ENCODE peak calls at places on chromosomes 1 and 21, in five cellular contexts. One of them, this sample, is unnamed.
A peak's percentile ranks its signal among the peaks of the same experiment; 100 is the strongest.

GRCh38 chr1:54791880-54792522 is 9.1 kb downstream of the TTC22 start:
- DNase-seq in epithelial cell of esophagus: no peak
- DNase-seq in cardiac fibroblast: peak; percentile 17
- DNase-seq in breast epithelium: no peak
- DNase-seq in left ventricle myocardium inferior: no peak
- DNase-seq in this sample: no peak

GRCh38 chr1:215475719-215476525 is 91.2 kb upstream of the KCTD3 start:
- DNase-seq in epithelial cell of esophagus: peak; percentile 33
- DNase-seq in cardiac fibroblast: peak; percentile 65
- DNase-seq in breast epithelium: no peak
- DNase-seq in left ventricle myocardium inferior: no peak
- DNase-seq in this sample: peak; percentile 95

GRCh38 chr21:34260598-34260997 is 103.2 kb upstream of the KCNE2 start:
- DNase-seq in epithelial cell of esophagus: no peak
- DNase-seq in cardiac fibroblast: no peak
- DNase-seq in breast epithelium: no peak
- DNase-seq in left ventricle myocardium inferior: no peak
- DNase-seq in this sample: no peak

GRCh38 chr1:63674238-63674864 is 81.1 kb downstream of the PGM1 start:
- DNase-seq in epithelial cell of esophagus: peak; percentile 79
- DNase-seq in cardiac fibroblast: peak; percentile 95
- DNase-seq in breast epithelium: peak; percentile 60
- DNase-seq in left ventricle myocardium inferior: peak; percentile 67
- DNase-seq in this sample: peak; percentile 77

GRCh38 chr1:9835758-9836631 is 12.2 kb upstream of the CLSTN1 start:
- DNase-seq in epithelial cell of esophagus: peak; percentile 66
- DNase-seq in cardiac fibroblast: peak; percentile 60
- DNase-seq in breast epithelium: no peak
- DNase-seq in left ventricle myocardium inferior: peak; percentile 40
- DNase-seq in this sample: peak; percentile 32

GRCh38 chr1:119228318-119228717 is 87.9 kb upstream of the WARS2 start:
- DNase-seq in epithelial cell of esophagus: peak; percentile 58
- DNase-seq in cardiac fibroblast: no peak
- DNase-seq in breast epithelium: no peak
- DNase-seq in left ventricle myocardium inferior: no peak
- DNase-seq in this sample: no peak

GRCh38 chr1:45198185-45198584 is 8.2 kb downstream of the ZSWIM5 start:
- DNase-seq in epithelial cell of esophagus: no peak
- DNase-seq in cardiac fibroblast: no peak
- DNase-seq in breast epithelium: no peak
- DNase-seq in left ventricle myocardium inferior: no peak
- DNase-seq in this sample: no peak

GRCh38 chr21:34073749-34074282 is 438 bp downstream of the MRPS6 start:
- DNase-seq in epithelial cell of esophagus: peak; percentile 37
- DNase-seq in cardiac fibroblast: peak; percentile 41
- DNase-seq in breast epithelium: no peak
- DNase-seq in left ventricle myocardium inferior: peak; percentile 42
- DNase-seq in this sample: peak; percentile 26

GRCh38 chr1:109912873-109913272 is 2.2 kb downstream of the CSF1 start:
- DNase-seq in epithelial cell of esophagus: no peak
- DNase-seq in cardiac fibroblast: peak; percentile 68
- DNase-seq in breast epithelium: no peak
- DNase-seq in left ventricle myocardium inferior: no peak
- DNase-seq in this sample: peak; percentile 77

GRCh38 chr1:33195560-33195959 is 13.7 kb upstream of the TRIM62 start:
- DNase-seq in epithelial cell of esophagus: peak; percentile 74
- DNase-seq in cardiac fibroblast: no peak
- DNase-seq in breast epithelium: no peak
- DNase-seq in left ventricle myocardium inferior: no peak
- DNase-seq in this sample: no peak

GRCh38 chr1:67735220-67735619 is 50.2 kb downstream of the GADD45A start:
- DNase-seq in epithelial cell of esophagus: no peak
- DNase-seq in cardiac fibroblast: peak; percentile 55
- DNase-seq in breast epithelium: no peak
- DNase-seq in left ventricle myocardium inferior: no peak
- DNase-seq in this sample: peak; percentile 35

GRCh38 chr1:213661346-213661745 is 326.4 kb upstream of the PROX1 start:
- DNase-seq in epithelial cell of esophagus: no peak
- DNase-seq in cardiac fibroblast: no peak
- DNase-seq in breast epithelium: no peak
- DNase-seq in left ventricle myocardium inferior: no peak
- DNase-seq in this sample: no peak

GRCh38 chr1:14735861-14736260 is 137.4 kb downstream of the KAZN start:
- DNase-seq in epithelial cell of esophagus: no peak
- DNase-seq in cardiac fibroblast: no peak
- DNase-seq in breast epithelium: no peak
- DNase-seq in left ventricle myocardium inferior: no peak
- DNase-seq in this sample: no peak

GRCh38 chr1:218600968-218601367 is 255.8 kb downstream of the TGFB2 start:
- DNase-seq in epithelial cell of esophagus: peak; percentile 90
- DNase-seq in cardiac fibroblast: no peak
- DNase-seq in breast epithelium: no peak
- DNase-seq in left ventricle myocardium inferior: no peak
- DNase-seq in this sample: no peak

GRCh38 chr1:113859478-113860175 is 11.9 kb downstream of the PTPN22 start:
- DNase-seq in epithelial cell of esophagus: no peak
- DNase-seq in cardiac fibroblast: peak; percentile 15
- DNase-seq in breast epithelium: no peak
- DNase-seq in left ventricle myocardium inferior: no peak
- DNase-seq in this sample: no peak

GRCh38 chr1:17101261-17101660 is 18.0 kb downstream of the PADI2 start:
- DNase-seq in epithelial cell of esophagus: no peak
- DNase-seq in cardiac fibroblast: no peak
- DNase-seq in breast epithelium: no peak
- DNase-seq in left ventricle myocardium inferior: no peak
- DNase-seq in this sample: no peak

GRCh38 chr21:33510826-33511225 is 19.3 kb upstream of the DNAJC28 start:
- DNase-seq in epithelial cell of esophagus: no peak
- DNase-seq in cardiac fibroblast: no peak
- DNase-seq in breast epithelium: no peak
- DNase-seq in left ventricle myocardium inferior: no peak
- DNase-seq in this sample: no peak

GRCh38 chr1:4626560-4627319 is 27.7 kb upstream of the AJAP1 start:
- DNase-seq in epithelial cell of esophagus: no peak
- DNase-seq in cardiac fibroblast: no peak
- DNase-seq in breast epithelium: no peak
- DNase-seq in left ventricle myocardium inferior: peak; percentile 24
- DNase-seq in this sample: no peak

GRCh38 chr1:91520940-91521507 is 20.4 kb downstream of the CDC7 start:
- DNase-seq in epithelial cell of esophagus: no peak
- DNase-seq in cardiac fibroblast: no peak
- DNase-seq in breast epithelium: no peak
- DNase-seq in left ventricle myocardium inferior: no peak
- DNase-seq in this sample: no peak

DNA sequence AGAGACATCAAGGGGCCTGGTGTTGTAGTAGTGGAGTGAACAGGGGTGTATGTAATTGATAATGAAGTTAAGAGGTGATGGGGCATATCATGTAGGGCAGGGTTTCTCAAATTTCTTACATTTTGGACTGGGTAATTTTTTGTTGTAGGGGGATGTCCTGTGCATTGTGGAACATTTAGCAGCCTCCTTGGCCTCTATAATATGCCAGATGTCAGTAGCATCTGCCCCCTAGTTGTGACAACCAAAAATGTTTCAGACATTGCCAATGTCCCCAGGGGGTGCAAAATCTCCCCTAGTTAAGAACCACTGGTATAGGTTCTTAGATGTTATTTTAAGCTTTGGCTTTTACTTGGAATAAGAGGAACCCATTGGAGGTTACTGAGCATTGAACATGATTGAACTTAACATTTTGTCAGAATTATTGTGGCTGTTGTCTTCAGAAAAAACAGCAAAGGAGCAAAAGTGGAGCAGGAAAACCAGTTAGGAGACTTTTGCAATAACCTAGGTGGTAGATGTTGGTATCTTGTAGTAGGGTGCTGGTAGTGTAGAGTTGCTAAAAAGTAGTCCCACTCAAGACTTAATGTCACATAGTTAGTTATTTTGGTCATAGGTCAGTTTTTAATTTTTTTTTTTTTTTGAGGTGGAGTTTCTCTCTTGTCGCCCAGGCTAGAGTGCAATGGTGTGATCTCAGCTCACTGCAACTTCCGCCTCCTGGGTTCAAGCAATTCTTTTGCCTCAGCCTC is 6.2 kb downstream of the ZNF326 start:
- DNase-seq in epithelial cell of esophagus: no peak
- DNase-seq in cardiac fibroblast: no peak
- DNase-seq in breast epithelium: no peak
- DNase-seq in left ventricle myocardium inferior: no peak
- DNase-seq in this sample: no peak
- TF ChIP-seq CTCF in epithelial cell of esophagus: no peak
- TF ChIP-seq CTCF in cardiac fibroblast: no peak
- TF ChIP-seq CTCF in breast epithelium: no peak
- TF ChIP-seq CTCF in left ventricle myocardium inferior: no peak
- TF ChIP-seq CTCF in this sample: no peak

DNA sequence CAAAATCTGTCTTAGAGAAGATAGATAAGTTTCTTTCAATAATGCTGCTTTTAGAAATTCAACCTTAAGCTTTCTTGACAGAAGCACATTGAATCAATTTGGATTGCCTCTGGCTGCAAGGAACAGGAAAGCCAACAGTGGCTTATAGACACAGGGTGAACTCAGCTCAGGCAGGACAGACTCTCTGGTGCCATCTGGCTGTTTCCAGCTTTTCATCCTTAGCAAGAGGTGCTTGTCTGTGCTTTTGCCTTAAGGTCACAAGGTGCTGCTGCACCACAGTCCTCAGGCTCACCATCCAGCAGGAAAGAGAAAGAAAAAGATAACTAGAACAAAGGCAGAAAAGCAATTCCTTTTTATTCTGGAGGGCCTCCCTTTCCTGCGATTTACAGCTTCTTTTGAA is 93.7 kb upstream of the ETS2 start:
- DNase-seq in epithelial cell of esophagus: peak; percentile 72
- DNase-seq in cardiac fibroblast: peak; percentile 63
- DNase-seq in breast epithelium: no peak
- DNase-seq in left ventricle myocardium inferior: no peak
- DNase-seq in this sample: peak; percentile 54
- H3K4me3 ChIP-seq in epithelial cell of esophagus: no peak overlapping the region
- H3K4me3 ChIP-seq in cardiac fibroblast: no peak overlapping the region
- H3K4me3 ChIP-seq in breast epithelium: no peak overlapping the region
- H3K4me3 ChIP-seq in left ventricle myocardium inferior: no peak overlapping the region
- H3K4me3 ChIP-seq in this sample: no peak overlapping the region

GRCh38 chr1:93847811-93848288 is 31.2 kb downstream of the DNTTIP2 start:
- DNase-seq in epithelial cell of esophagus: peak; percentile 68
- DNase-seq in cardiac fibroblast: peak; percentile 65
- DNase-seq in breast epithelium: peak; percentile 67
- DNase-seq in left ventricle myocardium inferior: peak; percentile 70
- DNase-seq in this sample: peak; percentile 74

GRCh38 chr1:93845554-93846150 is 33.4 kb downstream of the DNTTIP2 start:
- DNase-seq in epithelial cell of esophagus: peak; percentile 93
- DNase-seq in cardiac fibroblast: peak; percentile 86
- DNase-seq in breast epithelium: no peak
- DNase-seq in left ventricle myocardium inferior: no peak
- DNase-seq in this sample: peak; percentile 89

GRCh38 chr1:93848352-93848883 is 30.6 kb downstream of the DNTTIP2 start:
- DNase-seq in epithelial cell of esophagus: no peak
- DNase-seq in cardiac fibroblast: no peak
- DNase-seq in breast epithelium: no peak
- DNase-seq in left ventricle myocardium inferior: no peak
- DNase-seq in this sample: no peak

GRCh38 chr1:93846151-93846928 is 32.7 kb downstream of the DNTTIP2 start:
- DNase-seq in epithelial cell of esophagus: peak; percentile 84
- DNase-seq in cardiac fibroblast: peak; percentile 82
- DNase-seq in breast epithelium: peak; percentile 91
- DNase-seq in left ventricle myocardium inferior: peak; percentile 91
- DNase-seq in this sample: peak; percentile 71

DNA sequence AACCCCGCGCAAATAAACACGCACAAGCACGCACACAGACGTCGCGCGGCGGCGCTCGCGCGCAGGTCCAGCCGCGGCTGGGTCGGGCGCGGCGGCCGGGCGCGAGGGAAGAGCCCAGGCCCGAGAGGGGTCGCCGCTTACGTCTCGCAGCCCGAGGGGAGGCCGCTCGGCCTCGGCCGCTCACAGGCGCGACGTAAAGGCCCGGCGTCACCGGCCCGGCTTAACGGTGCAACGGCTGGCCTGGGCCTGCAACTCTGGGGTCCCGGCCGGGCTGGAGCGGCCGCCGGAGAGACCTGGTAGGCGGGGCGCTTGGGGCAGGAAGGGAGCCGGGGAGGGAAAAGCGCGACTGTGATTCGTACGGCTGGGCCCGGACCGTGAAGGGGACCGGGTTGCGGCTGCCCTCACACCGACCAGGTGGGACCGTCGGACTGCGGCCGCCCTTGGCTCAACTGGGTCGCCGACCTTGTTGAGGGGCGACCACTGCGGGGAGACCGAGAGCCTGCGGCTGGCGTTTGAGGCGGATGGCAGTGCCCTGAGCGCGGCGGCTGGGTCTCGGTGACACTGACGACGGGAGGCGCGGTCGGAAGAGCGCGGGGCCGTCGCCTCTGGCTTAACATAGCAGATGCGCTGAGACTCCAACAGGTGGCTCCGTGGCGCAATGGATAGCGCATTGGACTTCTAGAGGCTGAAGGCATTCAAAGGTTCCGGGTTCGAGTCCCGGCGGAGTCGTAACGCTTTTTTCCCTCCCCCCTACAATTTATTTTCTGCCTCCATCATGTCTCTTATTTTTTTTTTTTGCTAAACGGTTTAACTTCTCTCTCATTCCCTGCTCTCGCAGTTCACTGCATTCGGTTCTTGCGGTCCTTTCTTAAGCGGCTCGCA is 31.8 kb downstream of the DNTTIP2 start:
- DNase-seq in epithelial cell of esophagus: peak; percentile 87
- DNase-seq in cardiac fibroblast: peak; percentile 91
- DNase-seq in breast epithelium: peak; percentile 88
- DNase-seq in left ventricle myocardium inferior: peak; percentile 85
- DNase-seq in this sample: peak; percentile 82
- TF ChIP-seq CTCF in epithelial cell of esophagus: peak; percentile 8
- TF ChIP-seq CTCF in cardiac fibroblast: no peak
- TF ChIP-seq CTCF in breast epithelium: no peak
- TF ChIP-seq CTCF in left ventricle myocardium inferior: no peak
- TF ChIP-seq CTCF in this sample: peak; percentile 4

DNA sequence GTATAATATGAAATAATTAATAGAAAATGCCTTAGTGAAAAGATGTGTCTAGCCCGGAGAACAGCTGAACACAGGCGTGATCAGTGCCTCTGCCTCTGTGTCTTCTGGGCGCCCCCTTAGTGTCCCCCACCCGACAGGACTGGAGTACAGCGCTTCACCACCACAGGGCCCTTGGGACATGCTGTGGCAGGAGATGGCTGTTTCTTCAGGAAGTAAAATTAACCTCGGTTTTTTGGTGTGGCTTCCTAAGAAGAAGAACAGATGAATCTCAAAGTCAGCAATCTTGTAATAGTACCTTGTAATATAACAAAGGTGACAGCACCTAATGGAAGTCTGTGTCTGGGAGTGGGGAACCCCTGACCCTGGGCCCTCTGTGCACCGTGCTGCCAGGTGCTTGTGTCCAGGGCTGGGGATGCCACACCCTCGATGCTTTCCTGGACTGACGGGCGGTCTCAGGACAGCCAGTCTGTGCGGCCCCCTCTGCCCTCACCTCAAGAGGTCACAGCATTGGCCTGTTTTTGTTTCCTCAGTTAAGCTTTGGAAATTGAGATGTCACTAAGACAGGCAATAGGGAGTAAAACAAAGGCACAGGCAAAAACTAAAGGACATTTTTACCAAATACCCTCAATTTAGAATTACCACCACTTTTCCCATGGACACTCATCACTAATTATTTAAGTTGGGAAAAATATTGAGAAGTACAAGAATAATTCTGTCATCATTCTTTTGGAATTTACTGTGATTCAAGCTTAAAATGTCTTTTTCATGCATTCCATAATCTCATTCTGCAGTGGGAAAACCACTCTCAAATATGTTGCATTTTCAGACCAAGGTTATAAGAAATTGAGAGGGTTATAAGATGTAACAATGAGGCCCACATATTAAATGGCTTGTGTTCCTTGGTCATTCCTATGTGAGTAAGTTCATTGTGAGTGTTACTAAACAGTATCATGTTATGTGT is 79.3 kb downstream of the ADARB1 start:
- DNase-seq in epithelial cell of esophagus: no peak
- DNase-seq in cardiac fibroblast: no peak
- DNase-seq in breast epithelium: no peak
- DNase-seq in left ventricle myocardium inferior: no peak
- DNase-seq in this sample: peak; percentile 80
- H3K4me3 ChIP-seq in epithelial cell of esophagus: no peak overlapping the region
- H3K4me3 ChIP-seq in cardiac fibroblast: no peak overlapping the region
- H3K4me3 ChIP-seq in breast epithelium: no peak overlapping the region
- H3K4me3 ChIP-seq in left ventricle myocardium inferior: no peak overlapping the region
- H3K4me3 ChIP-seq in this sample: no peak overlapping the region

This sample was measured in AG10803.